ENCODE peak calls at places on chromosome 16, in five cellular contexts. I is GM12892, Z is lower leg skin, K is adrenal gland, B is thyroid gland. U is an unnamed sample.

GRCh38 chr16:67775273-67775672 is 31.1 kb downstream of the RANBP10 start:
- DNase-seq in K (no peak), B (no peak), I (no peak), Z (no peak), U (no peak)

GRCh38 chr16:68232335-68232734 is 3.6 kb downstream of the ESRP2 start:
- DNase-seq in K (no peak), I (no peak), Z (no peak), B (no peak), U (no peak)

GRCh38 chr16:31708348-31708747 is 165.3 kb upstream of the ZNF267 start:
- DNase-seq in K (no peak), Z (no peak), I (no peak), B (no peak), U (no peak)

GRCh38 chr16:87369117-87369775 is 14.3 kb downstream of the FBXO31 start:
- DNase-seq in K (no peak), Z (no peak), B (no peak), I (no peak), U (no peak)

GRCh38 chr16:56742030-56742984 is 12.4 kb downstream of the NUP93 start:
- DNase-seq in I (no peak), Z (no peak), B (no peak), K (no peak), U (peak)

GRCh38 chr16:10156111-10156510 is 26.1 kb downstream of the GRIN2A start:
- DNase-seq in K (no peak), B (no peak), Z (no peak), I (no peak), U (no peak)

GRCh38 chr16:69188716-69189115 is 1.8 kb downstream of the SNTB2 start:
- DNase-seq in K (no peak), I (no peak), Z (no peak), B (no peak), U (no peak)

GRCh38 chr16:83972256-83973008 is 4.4 kb downstream of the NECAB2 start:
- DNase-seq in Z (no peak), K (no peak), I (no peak), B (no peak), U (no peak)

GRCh38 chr16:81195907-81196534 is 42.5 kb upstream of the BCO1 start:
- DNase-seq in I (no peak), B (no peak), K (no peak), Z (no peak), U (no peak)

GRCh38 chr16:72876221-72876620 is 171.7 kb downstream of the ZFHX3 start:
- DNase-seq in B (no peak), I (no peak), K (peak), Z (peak), U (no peak)

GRCh38 chr16:28930652-28931051 is 1.1 kb upstream of the CD19 start:
- DNase-seq in Z (no peak), I (no peak), B (no peak), K (no peak), U (no peak)
- TF ChIP-seq POLR2A in Z (no peak), I (no peak), B (no peak), K (no peak), U (no peak)

GRCh38 chr16:15482068-15482747 is 47.8 kb downstream of the BMERB1 start:
- DNase-seq in Z (peak), B (peak), K (peak), I (no peak), U (peak)
- TF ChIP-seq POLR2A in Z (no peak), B (no peak), K (no peak), I (no peak), U (no peak)

GRCh38 chr16:85765273-85765672 is 14.4 kb upstream of the C16orf74 start:
- DNase-seq in K (no peak), Z (no peak), B (no peak), I (no peak), U (no peak)
- TF ChIP-seq POLR2A in K (no peak), Z (no peak), B (no peak), I (no peak), U (no peak)

DNA sequence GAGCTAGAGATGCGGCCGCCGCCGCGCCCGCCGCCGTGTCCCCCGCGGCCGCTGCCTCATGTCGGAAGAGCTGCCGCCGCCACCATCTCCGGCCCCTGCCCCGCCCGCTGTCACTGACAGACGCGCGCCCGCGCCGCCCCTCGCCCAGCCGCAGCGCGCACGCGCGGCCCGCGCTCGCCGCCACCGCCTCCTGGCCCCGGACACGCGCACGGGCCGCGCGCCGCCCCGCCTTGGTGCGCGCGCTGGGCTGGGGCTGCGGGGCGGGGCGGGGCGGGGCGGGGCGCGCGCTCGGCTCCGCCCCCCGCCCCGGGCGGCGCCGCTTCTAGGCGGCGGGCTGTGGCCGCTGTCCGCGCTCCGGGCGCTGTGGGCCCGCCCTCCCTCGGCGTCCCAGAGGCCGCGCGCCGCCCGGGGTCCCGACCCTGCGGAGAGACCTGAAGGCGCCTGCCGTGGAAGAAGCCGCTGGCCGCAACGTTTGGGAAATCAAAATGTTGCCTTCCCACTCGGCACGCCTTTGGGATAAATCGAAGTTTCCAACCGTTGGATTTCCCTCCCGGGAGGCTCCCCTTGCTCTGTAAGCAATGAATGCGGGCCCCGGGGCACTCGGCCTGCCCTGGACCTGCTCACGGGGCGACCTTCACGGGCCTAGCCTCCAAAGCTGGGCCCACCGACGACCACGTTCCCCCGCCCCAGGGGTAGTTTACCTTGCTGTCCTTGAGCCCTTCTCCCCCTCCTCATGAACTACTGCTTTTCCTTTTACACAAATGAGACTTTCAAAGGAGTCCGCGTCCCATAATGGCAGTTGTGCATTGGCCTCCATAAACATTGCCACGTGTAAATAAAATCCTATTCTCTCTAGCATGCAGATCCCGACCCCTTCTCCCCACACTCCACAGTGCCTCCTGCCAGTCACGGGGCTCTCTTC is at the start of gene ADCY9:
- DNase-seq in K (peak), I (peak), B (peak), Z (peak), U (peak)
- TF ChIP-seq POLR2A in K (peak), I (no peak), B (peak), Z (no peak), U (peak)

DNA sequence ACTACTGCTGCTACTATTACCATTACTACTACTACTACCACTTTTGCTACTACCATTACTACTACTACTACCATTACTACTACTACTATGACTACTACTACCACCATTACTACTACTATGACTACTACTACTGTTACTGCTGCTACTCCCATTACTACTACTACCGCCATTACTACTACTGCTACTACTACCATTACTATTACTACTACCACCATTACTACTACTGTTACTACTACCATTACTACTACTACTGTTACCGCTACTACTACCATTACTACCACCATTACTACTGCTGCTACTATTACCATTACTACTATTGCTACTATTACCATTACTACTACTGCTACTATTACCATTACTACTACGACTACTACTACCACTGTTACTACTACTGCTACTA is 209.1 kb downstream of the IRF8 start:
- DNase-seq in Z (no peak), K (no peak), I (no peak), B (no peak), U (no peak)
- TF ChIP-seq POLR2A in Z (no peak), K (no peak), I (no peak), B (no peak), U (no peak)

GRCh38 chr16:70752381-70752780 is 48.6 kb downstream of the VAC14 start:
- DNase-seq in B (no peak), Z (no peak), K (no peak), I (no peak), U (no peak)

GRCh38 chr16:70751593-70751992 is 49.4 kb downstream of the VAC14 start:
- DNase-seq in I (no peak), B (no peak), K (no peak), Z (no peak), U (no peak)

GRCh38 chr16:70749681-70750601 is 51.0 kb downstream of the VAC14 start:
- DNase-seq in I (no peak), B (peak), Z (no peak), K (no peak), U (no peak)

GRCh38 chr16:70749006-70749678 is 51.8 kb downstream of the VAC14 start:
- DNase-seq in I (no peak), K (no peak), Z (no peak), B (peak), U (no peak)

DNA sequence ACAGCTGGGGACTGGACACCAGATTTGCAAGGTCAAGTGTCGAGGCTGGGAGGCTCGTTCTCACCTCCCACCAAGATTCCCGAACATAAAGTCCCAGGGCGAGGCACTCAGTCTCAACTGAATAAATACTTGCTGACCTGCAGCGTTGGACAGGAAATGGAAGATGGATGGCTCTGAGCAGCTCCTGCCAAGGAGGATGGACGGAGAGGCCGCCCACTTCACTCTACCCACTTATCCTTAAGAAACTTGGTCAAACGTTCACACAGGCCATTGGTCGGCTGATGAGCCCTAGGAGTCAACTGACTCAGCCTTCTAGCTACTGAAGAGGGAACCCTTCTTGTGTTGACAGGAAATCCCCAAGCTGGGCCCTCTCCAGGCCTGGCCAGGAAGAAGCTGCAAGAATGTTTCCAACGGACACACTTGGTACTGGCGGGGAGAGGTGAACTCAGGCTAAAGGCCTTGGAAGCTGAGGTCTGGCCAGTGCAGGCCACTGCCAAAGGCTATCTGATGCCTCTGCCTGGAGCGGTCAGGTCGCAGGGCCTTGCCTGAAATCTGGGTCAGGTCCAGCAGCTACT is 50.0 kb downstream of the VAC14 start:
- DNase-seq in K (peak), B (peak), I (no peak), Z (no peak), U (peak)
- TF ChIP-seq POLR2A in K (no peak), B (no peak), I (no peak), Z (no peak), U (peak)

DNA sequence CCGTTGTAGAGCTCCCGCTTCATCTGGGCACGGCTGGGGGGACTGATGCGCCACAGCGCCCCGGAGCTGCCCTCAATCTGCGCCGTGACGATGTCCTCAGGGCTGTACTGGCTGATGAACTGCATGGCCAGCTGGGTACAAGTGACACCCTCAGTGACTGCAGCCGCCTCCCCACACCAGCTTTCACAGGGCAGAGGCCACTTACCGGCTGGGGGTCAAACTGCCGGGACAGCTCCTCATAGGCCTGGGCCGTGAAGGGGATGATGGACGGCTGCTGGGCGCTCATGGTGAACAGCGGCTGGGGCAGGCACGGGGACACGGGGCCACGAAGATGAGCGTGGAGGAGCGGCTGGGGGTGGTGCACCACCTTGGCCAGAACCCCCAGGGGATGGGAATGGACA is 10.3 kb downstream of the CTU2 start:
- DNase-seq in Z (no peak), I (no peak), B (no peak), K (no peak), U (no peak)
- TF ChIP-seq POLR2A in Z (no peak), I (no peak), B (no peak), K (no peak), U (no peak)

U was measured in H54.